ENCODE peak calls at places on chromosomes 5 and 9, in eight cellular contexts. G, Q, N, P, H, L, J and D are unnamed samples.

GRCh38 chr5:150341331-150341730 is 16.2 kb upstream of the TCOF1 start:
- DNase-seq in G (no peak), P (no peak), J (no peak), L (no peak), N (no peak), Q (no peak), H (no peak), D (no peak)

GRCh38 chr5:155735388-155735787 is 591.6 kb upstream of the SGCD start:
- DNase-seq in L (no peak), H (peak; percentile 58), N (no peak), J (no peak), P (no peak), G (no peak), Q (no peak), D (no peak)

GRCh38 chr5:107607656-107608368 is 62.9 kb downstream of the EFNA5 start:
- DNase-seq in Q (no peak), L (no peak), J (no peak), N (no peak), G (no peak), P (no peak), H (no peak), D (no peak)

GRCh38 chr9:95822583-95823431 is 52.7 kb upstream of the ERCC6L2 start:
- DNase-seq in J (no peak), Q (no peak), L (no peak), N (no peak), G (no peak), P (peak; percentile 79), H (no peak), D (peak; percentile 60)

GRCh38 chr5:76457685-76458491 is 54.8 kb downstream of the IQGAP2 start:
- DNase-seq in H (no peak), G (no peak), J (no peak), L (no peak), Q (no peak), P (no peak), N (no peak), D (no peak)

GRCh38 chr9:137605146-137606004 is at the start of gene ARRDC1:
- DNase-seq in N (peak; percentile 90), L (peak; percentile 84), H (peak; percentile 94), J (peak; percentile 86), P (no peak), Q (peak; percentile 91), G (peak; percentile 92), D (peak; percentile 95)

GRCh38 chr5:33470544-33470943 is 29.8 kb downstream of the TARS1 start:
- DNase-seq in J (no peak), G (no peak), Q (no peak), H (no peak), N (no peak), L (no peak), P (no peak), D (no peak)

GRCh38 chr5:56207537-56207936 is 25.6 kb downstream of the ANKRD55 start:
- DNase-seq in N (no peak), Q (no peak), L (no peak), G (no peak), H (no peak), J (no peak), P (no peak), D (no peak)

GRCh38 chr9:5416962-5417361 is 20.8 kb downstream of the PLGRKT start:
- DNase-seq in L (no peak), N (no peak), G (no peak), H (no peak), P (no peak), Q (no peak), J (no peak), D (no peak)